ENCODE peak calls at places on chromosome 3, in six cellular contexts. One of them, this sample, is unnamed.

GRCh38 chr3:190362258-190362657 is 25.7 kb upstream of the CLDN16 start:
- DNase-seq in epithelial cell of proximal tubule: no peak
- DNase-seq in WERI-Rb-1: no peak
- DNase-seq in AG09319: no peak
- DNase-seq in COLO829: no peak
- DNase-seq in SHP77 treated with DMSO at 0.1 percent for 48 hours: no peak
- DNase-seq in this sample: no peak

GRCh38 chr3:151467069-151467468 is 6.2 kb upstream of the IGSF10 start:
- DNase-seq in epithelial cell of proximal tubule: no peak
- DNase-seq in WERI-Rb-1: no peak
- DNase-seq in AG09319: no peak
- DNase-seq in COLO829: no peak
- DNase-seq in SHP77 treated with DMSO at 0.1 percent for 48 hours: no peak
- DNase-seq in this sample: no peak

GRCh38 chr3:171256445-171257250 is 203.6 kb downstream of the TNIK start:
- DNase-seq in epithelial cell of proximal tubule: no peak
- DNase-seq in WERI-Rb-1: no peak
- DNase-seq in AG09319: no peak
- DNase-seq in COLO829: peak; percentile 47
- DNase-seq in SHP77 treated with DMSO at 0.1 percent for 48 hours: no peak
- DNase-seq in this sample: no peak

GRCh38 chr3:50155491-50155878 is 361 bp downstream of the SEMA3F start:
- DNase-seq in epithelial cell of proximal tubule: no peak
- DNase-seq in WERI-Rb-1: no peak
- DNase-seq in AG09319: no peak
- DNase-seq in COLO829: no peak
- DNase-seq in SHP77 treated with DMSO at 0.1 percent for 48 hours: no peak
- DNase-seq in this sample: no peak

GRCh38 chr3:58731673-58732072 is 65.1 kb upstream of the FAM3D start:
- DNase-seq in epithelial cell of proximal tubule: no peak
- DNase-seq in WERI-Rb-1: no peak
- DNase-seq in AG09319: no peak
- DNase-seq in COLO829: no peak
- DNase-seq in SHP77 treated with DMSO at 0.1 percent for 48 hours: no peak
- DNase-seq in this sample: no peak

GRCh38 chr3:193743702-193744047 is 150.7 kb downstream of the OPA1 start:
- DNase-seq in epithelial cell of proximal tubule: no peak
- DNase-seq in WERI-Rb-1: no peak
- DNase-seq in AG09319: no peak
- DNase-seq in COLO829: no peak
- DNase-seq in SHP77 treated with DMSO at 0.1 percent for 48 hours: no peak
- DNase-seq in this sample: no peak

GRCh38 chr3:167406876-167407492 is 26.9 kb upstream of the ZBBX start:
- DNase-seq in epithelial cell of proximal tubule: peak; percentile 48
- DNase-seq in WERI-Rb-1: peak; percentile 54
- DNase-seq in AG09319: no peak
- DNase-seq in COLO829: peak; percentile 83
- DNase-seq in SHP77 treated with DMSO at 0.1 percent for 48 hours: peak; percentile 67
- DNase-seq in this sample: peak; percentile 19

GRCh38 chr3:190205739-190206138 is 85.0 kb upstream of the P3H2 start:
- DNase-seq in epithelial cell of proximal tubule: no peak
- DNase-seq in WERI-Rb-1: no peak
- DNase-seq in AG09319: peak; percentile 5
- DNase-seq in COLO829: no peak
- DNase-seq in SHP77 treated with DMSO at 0.1 percent for 48 hours: no peak
- DNase-seq in this sample: no peak

GRCh38 chr3:170421147-170421641 is 2.5 kb downstream of the CLDN11 start:
- DNase-seq in epithelial cell of proximal tubule: no peak
- DNase-seq in WERI-Rb-1: no peak
- DNase-seq in AG09319: no peak
- DNase-seq in COLO829: no peak
- DNase-seq in SHP77 treated with DMSO at 0.1 percent for 48 hours: no peak
- DNase-seq in this sample: peak; percentile 47

GRCh38 chr3:72329354-72329753 is 518.9 kb downstream of the SHQ1 start:
- DNase-seq in epithelial cell of proximal tubule: no peak
- DNase-seq in WERI-Rb-1: no peak
- DNase-seq in AG09319: no peak
- DNase-seq in COLO829: no peak
- DNase-seq in SHP77 treated with DMSO at 0.1 percent for 48 hours: peak; percentile 61
- DNase-seq in this sample: no peak

GRCh38 chr3:20104167-20104661 is 64.0 kb downstream of the KAT2B start:
- DNase-seq in epithelial cell of proximal tubule: no peak
- DNase-seq in WERI-Rb-1: no peak
- DNase-seq in AG09319: no peak
- DNase-seq in COLO829: no peak
- DNase-seq in SHP77 treated with DMSO at 0.1 percent for 48 hours: no peak
- DNase-seq in this sample: no peak

GRCh38 chr3:33096103-33096868 is 660 bp downstream of the GLB1 start:
- DNase-seq in epithelial cell of proximal tubule: no peak
- DNase-seq in WERI-Rb-1: peak; percentile 30
- DNase-seq in AG09319: no peak
- DNase-seq in COLO829: no peak
- DNase-seq in SHP77 treated with DMSO at 0.1 percent for 48 hours: no peak
- DNase-seq in this sample: no peak

GRCh38 chr3:57977755-57978715 is 30.2 kb upstream of the FLNB start:
- DNase-seq in epithelial cell of proximal tubule: no peak
- DNase-seq in WERI-Rb-1: no peak
- DNase-seq in AG09319: no peak
- DNase-seq in COLO829: no peak
- DNase-seq in SHP77 treated with DMSO at 0.1 percent for 48 hours: no peak
- DNase-seq in this sample: no peak

GRCh38 chr3:63857311-63857710 is 6.3 kb downstream of the THOC7 start:
- DNase-seq in epithelial cell of proximal tubule: no peak
- DNase-seq in WERI-Rb-1: no peak
- DNase-seq in AG09319: no peak
- DNase-seq in COLO829: no peak
- DNase-seq in SHP77 treated with DMSO at 0.1 percent for 48 hours: no peak
- DNase-seq in this sample: no peak

GRCh38 chr3:107068980-107069379 is 308.3 kb upstream of the CCDC54 start:
- DNase-seq in epithelial cell of proximal tubule: no peak
- DNase-seq in WERI-Rb-1: no peak
- DNase-seq in AG09319: peak; percentile 49
- DNase-seq in COLO829: peak; percentile 91
- DNase-seq in SHP77 treated with DMSO at 0.1 percent for 48 hours: no peak
- DNase-seq in this sample: no peak

GRCh38 chr3:189337672-189338071 is 165.9 kb downstream of the TPRG1 start:
- DNase-seq in epithelial cell of proximal tubule: no peak
- DNase-seq in WERI-Rb-1: peak; percentile 7
- DNase-seq in AG09319: no peak
- DNase-seq in COLO829: no peak
- DNase-seq in SHP77 treated with DMSO at 0.1 percent for 48 hours: no peak
- DNase-seq in this sample: no peak

GRCh38 chr3:65549626-65549959 is 489.1 kb downstream of the MAGI1 start:
- DNase-seq in epithelial cell of proximal tubule: no peak
- DNase-seq in WERI-Rb-1: no peak
- DNase-seq in AG09319: no peak
- DNase-seq in COLO829: no peak
- DNase-seq in SHP77 treated with DMSO at 0.1 percent for 48 hours: no peak
- DNase-seq in this sample: no peak

GRCh38 chr3:8776406-8776805 is 7.0 kb upstream of the OXTR start:
- DNase-seq in epithelial cell of proximal tubule: no peak
- DNase-seq in WERI-Rb-1: no peak
- DNase-seq in AG09319: no peak
- DNase-seq in COLO829: no peak
- DNase-seq in SHP77 treated with DMSO at 0.1 percent for 48 hours: no peak
- DNase-seq in this sample: no peak

GRCh38 chr3:124699033-124699432 is 31.2 kb upstream of the UMPS start:
- DNase-seq in epithelial cell of proximal tubule: no peak
- DNase-seq in WERI-Rb-1: no peak
- DNase-seq in AG09319: no peak
- DNase-seq in COLO829: no peak
- DNase-seq in SHP77 treated with DMSO at 0.1 percent for 48 hours: no peak
- DNase-seq in this sample: no peak

GRCh38 chr3:186315581-186316354 is 46.3 kb downstream of the DGKG start:
- DNase-seq in epithelial cell of proximal tubule: no peak
- DNase-seq in WERI-Rb-1: no peak
- DNase-seq in AG09319: no peak
- DNase-seq in COLO829: no peak
- DNase-seq in SHP77 treated with DMSO at 0.1 percent for 48 hours: no peak
- DNase-seq in this sample: no peak

GRCh38 chr3:123672429-123673146 is 87.7 kb upstream of the HACD2 start:
- DNase-seq in epithelial cell of proximal tubule: no peak
- DNase-seq in WERI-Rb-1: no peak
- DNase-seq in AG09319: no peak
- DNase-seq in COLO829: no peak
- DNase-seq in SHP77 treated with DMSO at 0.1 percent for 48 hours: no peak
- DNase-seq in this sample: no peak

GRCh38 chr3:184832044-184832443 is 20.1 kb downstream of the VPS8 start:
- DNase-seq in epithelial cell of proximal tubule: no peak
- DNase-seq in WERI-Rb-1: no peak
- DNase-seq in AG09319: no peak
- DNase-seq in COLO829: no peak
- DNase-seq in SHP77 treated with DMSO at 0.1 percent for 48 hours: no peak
- DNase-seq in this sample: no peak

GRCh38 chr3:14371573-14372474 is 30.6 kb upstream of the SLC6A6 start:
- DNase-seq in epithelial cell of proximal tubule: peak; percentile 26
- DNase-seq in WERI-Rb-1: no peak
- DNase-seq in AG09319: peak; percentile 12
- DNase-seq in COLO829: peak; percentile 20
- DNase-seq in SHP77 treated with DMSO at 0.1 percent for 48 hours: peak; percentile 87
- DNase-seq in this sample: no peak

GRCh38 chr3:118501152-118501551 is 533.5 kb downstream of the IGSF11 start:
- DNase-seq in epithelial cell of proximal tubule: no peak
- DNase-seq in WERI-Rb-1: no peak
- DNase-seq in AG09319: no peak
- DNase-seq in COLO829: peak; percentile 96
- DNase-seq in SHP77 treated with DMSO at 0.1 percent for 48 hours: peak; percentile 83
- DNase-seq in this sample: peak; percentile 42

GRCh38 chr3:16468114-16469098 is 45.1 kb downstream of the RFTN1 start:
- DNase-seq in epithelial cell of proximal tubule: no peak
- DNase-seq in WERI-Rb-1: no peak
- DNase-seq in AG09319: no peak
- DNase-seq in COLO829: no peak
- DNase-seq in SHP77 treated with DMSO at 0.1 percent for 48 hours: no peak
- DNase-seq in this sample: no peak

GRCh38 chr3:178703268-178703975 is 167.2 kb downstream of the KCNMB2 start:
- DNase-seq in epithelial cell of proximal tubule: no peak
- DNase-seq in WERI-Rb-1: no peak
- DNase-seq in AG09319: peak; percentile 43
- DNase-seq in COLO829: no peak
- DNase-seq in SHP77 treated with DMSO at 0.1 percent for 48 hours: no peak
- DNase-seq in this sample: no peak

GRCh38 chr3:11118181-11118682 is 36.1 kb upstream of the HRH1 start:
- DNase-seq in epithelial cell of proximal tubule: no peak
- DNase-seq in WERI-Rb-1: no peak
- DNase-seq in AG09319: no peak
- DNase-seq in COLO829: no peak
- DNase-seq in SHP77 treated with DMSO at 0.1 percent for 48 hours: no peak
- DNase-seq in this sample: no peak

GRCh38 chr3:194130807-194131589 is 5.0 kb upstream of the HES1 start:
- DNase-seq in epithelial cell of proximal tubule: no peak
- DNase-seq in WERI-Rb-1: no peak
- DNase-seq in AG09319: no peak
- DNase-seq in COLO829: no peak
- DNase-seq in SHP77 treated with DMSO at 0.1 percent for 48 hours: no peak
- DNase-seq in this sample: no peak

GRCh38 chr3:86937306-86937791 is 53.6 kb downstream of the VGLL3 start:
- DNase-seq in epithelial cell of proximal tubule: no peak
- DNase-seq in WERI-Rb-1: no peak
- DNase-seq in AG09319: peak; percentile 77
- DNase-seq in COLO829: no peak
- DNase-seq in SHP77 treated with DMSO at 0.1 percent for 48 hours: no peak
- DNase-seq in this sample: no peak

GRCh38 chr3:10376353-10376752 is 55.4 kb upstream of the SEC13 start:
- DNase-seq in epithelial cell of proximal tubule: no peak
- DNase-seq in WERI-Rb-1: no peak
- DNase-seq in AG09319: no peak
- DNase-seq in COLO829: no peak
- DNase-seq in SHP77 treated with DMSO at 0.1 percent for 48 hours: no peak
- DNase-seq in this sample: no peak

GRCh38 chr3:144273611-144274010 is 302.0 kb downstream of the DIPK2A start:
- DNase-seq in epithelial cell of proximal tubule: no peak
- DNase-seq in WERI-Rb-1: no peak
- DNase-seq in AG09319: no peak
- DNase-seq in COLO829: no peak
- DNase-seq in SHP77 treated with DMSO at 0.1 percent for 48 hours: no peak
- DNase-seq in this sample: no peak

GRCh38 chr3:124631727-124632126 is 98.5 kb upstream of the UMPS start:
- DNase-seq in epithelial cell of proximal tubule: no peak
- DNase-seq in WERI-Rb-1: no peak
- DNase-seq in AG09319: no peak
- DNase-seq in COLO829: no peak
- DNase-seq in SHP77 treated with DMSO at 0.1 percent for 48 hours: no peak
- DNase-seq in this sample: no peak

GRCh38 chr3:173653781-173654180 is 256.2 kb downstream of the NLGN1 start:
- DNase-seq in epithelial cell of proximal tubule: no peak
- DNase-seq in WERI-Rb-1: no peak
- DNase-seq in AG09319: no peak
- DNase-seq in COLO829: no peak
- DNase-seq in SHP77 treated with DMSO at 0.1 percent for 48 hours: no peak
- DNase-seq in this sample: no peak

GRCh38 chr3:120678331-120678845 is 3.7 kb downstream of the HGD start:
- DNase-seq in epithelial cell of proximal tubule: peak; percentile 98
- DNase-seq in WERI-Rb-1: no peak
- DNase-seq in AG09319: peak; percentile 22
- DNase-seq in COLO829: peak; percentile 69
- DNase-seq in SHP77 treated with DMSO at 0.1 percent for 48 hours: peak; percentile 46
- DNase-seq in this sample: no peak

GRCh38 chr3:72303926-72304325 is 519.0 kb upstream of the PROK2 start:
- DNase-seq in epithelial cell of proximal tubule: no peak
- DNase-seq in WERI-Rb-1: peak; percentile 95
- DNase-seq in AG09319: no peak
- DNase-seq in COLO829: no peak
- DNase-seq in SHP77 treated with DMSO at 0.1 percent for 48 hours: peak; percentile 33
- DNase-seq in this sample: no peak

GRCh38 chr3:196968233-196969000 is at the start of gene PIGZ:
- DNase-seq in epithelial cell of proximal tubule: no peak
- DNase-seq in WERI-Rb-1: no peak
- DNase-seq in AG09319: peak; percentile 10
- DNase-seq in COLO829: no peak
- DNase-seq in SHP77 treated with DMSO at 0.1 percent for 48 hours: no peak
- DNase-seq in this sample: no peak

GRCh38 chr3:133937756-133938601 is 42.3 kb upstream of the RAB6B start:
- DNase-seq in epithelial cell of proximal tubule: no peak
- DNase-seq in WERI-Rb-1: no peak
- DNase-seq in AG09319: peak; percentile 73
- DNase-seq in COLO829: no peak
- DNase-seq in SHP77 treated with DMSO at 0.1 percent for 48 hours: no peak
- DNase-seq in this sample: peak; percentile 31

GRCh38 chr3:11721114-11721440 is 77.4 kb upstream of the VGLL4 start:
- DNase-seq in epithelial cell of proximal tubule: no peak
- DNase-seq in WERI-Rb-1: no peak
- DNase-seq in AG09319: no peak
- DNase-seq in COLO829: no peak
- DNase-seq in SHP77 treated with DMSO at 0.1 percent for 48 hours: no peak
- DNase-seq in this sample: no peak

GRCh38 chr3:36937492-36937891 is 7.4 kb downstream of the TRANK1 start:
- DNase-seq in epithelial cell of proximal tubule: no peak
- DNase-seq in WERI-Rb-1: no peak
- DNase-seq in AG09319: no peak
- DNase-seq in COLO829: no peak
- DNase-seq in SHP77 treated with DMSO at 0.1 percent for 48 hours: no peak
- DNase-seq in this sample: no peak

This sample was measured in mesothelial cell of epicardium.